ENCODE peak calls at places on chromosomes 5 and 9, in four cellular contexts. B is spleen, J is Karpas-422, F is NCI-H1092. A is an unnamed sample.
A peak's percentile ranks its signal among the peaks of the same experiment; 100 is the strongest.

GRCh38 chr5:36861820-36862219 is 14.7 kb upstream of the NIPBL start:
- DNase-seq in B (no peak), J (no peak), F (no peak), A (no peak)

GRCh38 chr9:75909776-75910175 is 19.3 kb downstream of the PCSK5 start:
- DNase-seq in B (no peak), J (no peak), F (peak; percentile 16), A (no peak)

GRCh38 chr5:72871358-72872024 is 55.0 kb downstream of the TNPO1 start:
- DNase-seq in B (no peak), J (no peak), F (no peak), A (no peak)

GRCh38 chr5:76757049-76757448 is 41.1 kb downstream of the F2R start:
- DNase-seq in B (no peak), J (no peak), F (no peak), A (no peak)

GRCh38 chr5:128538249-128539037 is 398 bp upstream of the FBN2 start:
- DNase-seq in B (peak; percentile 74), J (no peak), F (no peak), A (peak; percentile 33)

GRCh38 chr5:133865113-133865512 is 103.3 kb downstream of the C5orf15 start:
- DNase-seq in B (peak; percentile 50), J (no peak), F (no peak), A (no peak)

GRCh38 chr5:90983148-90983547 is 400.0 kb downstream of the ARRDC3 start:
- DNase-seq in B (no peak), J (no peak), F (no peak), A (no peak)

GRCh38 chr9:136943291-136944093 is 1.0 kb downstream of the FBXW5 start:
- DNase-seq in B (peak; percentile 92), J (peak; percentile 74), F (no peak), A (no peak)

GRCh38 chr5:73985145-73985544 is 359.1 kb downstream of the ARHGEF28 start:
- DNase-seq in B (no peak), J (no peak), F (peak; percentile 47), A (peak; percentile 66)

GRCh38 chr5:147558826-147559225 is 49.0 kb upstream of the DPYSL3 start:
- DNase-seq in B (no peak), J (peak; percentile 81), F (peak; percentile 12), A (peak; percentile 78)

GRCh38 chr5:57937025-57937424 is 454.4 kb upstream of the ACTBL2 start:
- DNase-seq in B (no peak), J (no peak), F (no peak), A (no peak)

GRCh38 chr9:33161589-33162132 is 5.5 kb downstream of the B4GALT1 start:
- DNase-seq in B (no peak), J (no peak), F (no peak), A (peak; percentile 30)

GRCh38 chr9:114691046-114691955 is 9.3 kb upstream of the TEX48 start:
- DNase-seq in B (no peak), J (no peak), F (no peak), A (no peak)

GRCh38 chr5:176744584-176744965 is 65.8 kb upstream of the UNC5A start:
- DNase-seq in B (no peak), J (peak; percentile 60), F (no peak), A (peak; percentile 25)

GRCh38 chr5:109529520-109529919 is 119.7 kb upstream of the PJA2 start:
- DNase-seq in B (no peak), J (no peak), F (no peak), A (no peak)

GRCh38 chr5:53167836-53168235 is 58.3 kb upstream of the MOCS2 start:
- DNase-seq in B (no peak), J (no peak), F (no peak), A (no peak)

GRCh38 chr5:137453476-137454080 is 45.5 kb downstream of the SPOCK1 start:
- DNase-seq in B (no peak), J (peak; percentile 84), F (no peak), A (no peak)

GRCh38 chr9:87580941-87581438 is 83.3 kb downstream of the DAPK1 start:
- DNase-seq in B (no peak), J (no peak), F (no peak), A (no peak)

GRCh38 chr9:18834740-18835361 is 198.2 kb downstream of the SAXO1 start:
- DNase-seq in B (no peak), J (no peak), F (no peak), A (no peak)

GRCh38 chr5:158621381-158621780 is 478.3 kb downstream of the EBF1 start:
- DNase-seq in B (no peak), J (no peak), F (no peak), A (no peak)

GRCh38 chr9:70552561-70552960 is 138.1 kb upstream of the KLF9 start:
- DNase-seq in B (no peak), J (no peak), F (no peak), A (no peak)

GRCh38 chr5:178284095-178284675 is 51.6 kb upstream of the PHYKPL start:
- DNase-seq in B (no peak), J (peak; percentile 84), F (no peak), A (no peak)

GRCh38 chr5:73948289-73948688 is 322.3 kb downstream of the ARHGEF28 start:
- DNase-seq in B (no peak), J (no peak), F (no peak), A (no peak)

A was measured in COR-L47.